ENCODE peak calls at places on chromosomes 12 and 14, in eight cellular contexts. O, I, B, K, T, P, Y and C are unnamed samples.

GRCh38 chr14:68018598-68018997 is 199.0 kb downstream of the RAD51B start:
- DNase-seq in O (no peak), I (no peak), B (no peak), K (no peak), T (no peak), P (no peak), Y (no peak), C (no peak)

GRCh38 chr12:14408208-14408607 is 42.7 kb downstream of the ATF7IP start:
- DNase-seq in O (no peak), I (peak), B (no peak), K (no peak), T (no peak), P (no peak), Y (peak), C (no peak)

GRCh38 chr12:89732511-89732910 is 23.9 kb upstream of the ATP2B1 start:
- DNase-seq in O (no peak), I (no peak), B (no peak), K (no peak), T (no peak), P (no peak), Y (no peak), C (no peak)

GRCh38 chr12:85405781-85406522 is 125.9 kb downstream of the ALX1 start:
- DNase-seq in O (no peak), I (no peak), B (no peak), K (no peak), T (no peak), P (no peak), Y (no peak), C (no peak)

GRCh38 chr12:111014547-111014946 is 94.2 kb upstream of the MYL2 start:
- DNase-seq in O (no peak), I (no peak), B (no peak), K (no peak), T (no peak), P (no peak), Y (no peak), C (no peak)

GRCh38 chr12:68970951-68971350 is 38.0 kb upstream of the CPM start:
- DNase-seq in O (no peak), I (no peak), B (no peak), K (no peak), T (no peak), P (no peak), Y (no peak), C (no peak)

GRCh38 chr12:104573-105081 is 38.1 kb downstream of the IQSEC3 start:
- DNase-seq in O (peak), I (no peak), B (no peak), K (no peak), T (no peak), P (no peak), Y (no peak), C (no peak)

GRCh38 chr14:71355324-71356201 is 448.3 kb downstream of the PCNX1 start:
- DNase-seq in O (no peak), I (peak), B (no peak), K (no peak), T (peak), P (no peak), Y (no peak), C (no peak)

GRCh38 chr14:101458536-101459391 is 102.5 kb upstream of the DIO3 start:
- DNase-seq in O (no peak), I (no peak), B (no peak), K (no peak), T (peak), P (no peak), Y (no peak), C (no peak)

DNA sequence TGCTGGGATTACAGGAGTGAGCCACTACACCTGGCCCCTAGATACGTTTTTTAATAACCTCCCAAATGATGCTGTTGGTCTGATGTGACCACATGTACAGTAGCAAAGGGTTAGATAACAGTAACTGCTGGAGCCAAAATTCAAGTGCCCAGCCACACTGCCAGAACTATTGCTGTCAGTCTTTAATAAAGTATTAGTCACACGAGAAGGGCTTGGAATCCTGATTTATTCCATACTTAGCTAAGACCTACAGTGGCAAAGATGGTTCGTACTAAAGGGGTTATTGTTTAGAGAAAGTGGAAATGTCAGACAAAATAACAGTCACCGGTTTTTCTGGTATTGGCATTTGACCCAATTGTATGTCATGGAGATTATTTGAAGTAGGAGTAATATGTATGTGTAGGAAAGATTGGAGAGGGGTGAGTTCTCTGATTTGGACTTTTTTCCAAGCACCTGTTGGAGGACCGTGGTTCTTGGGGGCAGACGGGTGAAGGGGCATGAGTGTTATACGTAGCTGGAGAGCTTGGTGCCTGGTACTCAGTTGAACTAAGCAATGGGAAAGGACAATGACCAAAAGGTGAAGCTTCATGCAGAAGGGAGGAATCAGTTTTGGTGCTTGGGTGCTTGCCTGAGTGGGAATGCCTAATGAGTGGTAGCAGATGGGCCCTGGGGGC is 9.7 kb downstream of the TUBA1C start:
- DNase-seq in O (no peak), I (no peak), B (no peak), K (no peak), T (no peak), P (no peak), Y (no peak), C (no peak)
- TF ChIP-seq POLR2A in O (no peak), I (no peak), B (no peak), K (no peak), T (no peak), P (no peak), Y (no peak), C (no peak)

DNA sequence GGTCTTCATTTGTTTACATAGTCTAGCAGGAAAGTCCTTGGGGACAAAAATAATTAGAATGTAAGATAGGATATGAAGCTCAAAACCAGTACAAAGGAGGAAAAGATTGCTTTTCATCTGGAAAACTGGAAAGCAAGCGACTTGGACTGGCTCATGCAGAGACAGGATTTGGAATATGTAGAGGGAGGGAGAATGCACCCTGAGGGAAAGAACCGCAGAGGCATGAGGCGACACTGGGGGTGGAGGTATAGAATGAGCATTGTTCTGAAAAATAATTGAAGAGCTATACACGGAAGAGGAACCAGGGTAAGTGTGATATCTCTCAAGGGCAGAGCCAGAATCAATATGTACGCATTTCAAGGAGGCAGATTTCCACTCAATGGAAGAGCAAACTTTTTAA is 85.5 kb downstream of the PLEKHG3 start:
- DNase-seq in O (no peak), I (no peak), B (no peak), K (no peak), T (no peak), P (no peak), Y (no peak), C (no peak)
- H3K27ac ChIP-seq in O (no peak), I (no peak), B (no peak), K (no peak), T (no peak), P (no peak), Y (peak), C (no peak)

DNA sequence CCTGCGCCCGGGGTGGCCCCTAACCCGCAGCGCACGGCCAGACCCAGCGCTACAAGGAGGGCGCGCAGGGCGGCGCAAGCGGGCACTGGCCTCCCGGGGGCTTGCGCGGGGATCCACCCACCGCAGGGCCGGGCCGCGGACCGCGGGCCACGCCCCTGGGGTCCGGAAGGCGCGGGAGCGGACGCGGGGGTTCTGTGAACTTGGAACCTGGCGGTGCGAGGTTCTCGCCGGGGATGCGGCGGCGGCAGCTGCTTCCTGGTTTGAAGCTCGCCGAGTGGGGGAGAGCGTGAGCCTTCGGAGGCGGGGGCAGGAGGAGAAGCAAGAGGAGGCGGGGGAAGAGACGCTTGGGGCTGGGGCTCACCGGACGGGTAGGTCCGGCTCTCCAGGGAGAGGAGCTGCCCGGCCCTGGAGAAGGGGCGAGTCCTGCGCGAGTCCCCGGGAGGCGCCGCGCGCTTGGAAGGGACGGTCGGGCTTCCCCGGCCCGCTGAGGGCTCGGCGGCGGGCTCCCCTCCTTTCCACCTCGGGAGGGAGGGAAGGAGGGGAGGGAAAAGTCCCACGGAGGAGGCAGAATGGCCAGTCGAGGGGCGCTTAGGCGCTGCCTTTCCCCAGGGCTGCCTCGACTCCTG is at the start of gene PRKCH:
- DNase-seq in O (peak), I (peak), B (peak), K (peak), T (peak), P (peak), Y (peak), C (no peak)
- TF ChIP-seq POLR2A in O (peak), I (no peak), B (peak), K (peak), T (no peak), P (peak), Y (no peak), C (peak)

DNA sequence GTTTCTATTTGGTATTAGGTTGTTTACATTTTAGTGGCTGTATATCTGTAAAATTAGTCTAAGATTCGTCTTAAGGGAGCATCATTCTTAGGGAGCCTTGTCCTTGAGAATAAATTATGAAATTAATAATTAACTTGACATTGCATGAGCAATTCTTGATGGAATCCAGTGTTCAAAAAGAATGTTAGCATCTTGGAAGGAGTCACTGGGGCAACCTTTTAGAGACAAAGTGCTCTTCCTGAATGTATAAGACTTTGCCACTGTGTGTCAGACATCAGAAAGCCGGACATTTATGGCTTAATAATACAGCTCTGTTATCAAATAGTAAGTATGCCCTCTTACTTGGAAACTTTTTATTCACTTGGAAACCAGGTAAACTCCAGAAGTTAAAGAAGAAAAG is 83.3 kb downstream of the CCER1 start:
- DNase-seq in O (no peak), I (no peak), B (no peak), K (no peak), T (no peak), P (no peak), Y (peak), C (no peak)
- H3K27ac ChIP-seq in O (no peak), I (no peak), B (no peak), K (no peak), T (no peak), P (no peak), Y (no peak), C (no peak)

GRCh38 chr12:106957617-106958016 is 1.9 kb downstream of the TMEM263 start:
- DNase-seq in O (no peak), I (no peak), B (no peak), K (no peak), T (no peak), P (no peak), Y (no peak), C (no peak)

GRCh38 chr12:106953352-106954260 is 2.1 kb upstream of the TMEM263 start:
- DNase-seq in O (no peak), I (no peak), B (no peak), K (no peak), T (no peak), P (no peak), Y (no peak), C (no peak)

GRCh38 chr12:106955377-106956047 is at the start of gene TMEM263:
- DNase-seq in O (peak), I (peak), B (peak), K (peak), T (peak), P (peak), Y (peak), C (no peak)

GRCh38 chr12:106954462-106955376 is 988 bp upstream of the TMEM263 start:
- DNase-seq in O (peak), I (peak), B (peak), K (peak), T (no peak), P (no peak), Y (no peak), C (no peak)

DNA sequence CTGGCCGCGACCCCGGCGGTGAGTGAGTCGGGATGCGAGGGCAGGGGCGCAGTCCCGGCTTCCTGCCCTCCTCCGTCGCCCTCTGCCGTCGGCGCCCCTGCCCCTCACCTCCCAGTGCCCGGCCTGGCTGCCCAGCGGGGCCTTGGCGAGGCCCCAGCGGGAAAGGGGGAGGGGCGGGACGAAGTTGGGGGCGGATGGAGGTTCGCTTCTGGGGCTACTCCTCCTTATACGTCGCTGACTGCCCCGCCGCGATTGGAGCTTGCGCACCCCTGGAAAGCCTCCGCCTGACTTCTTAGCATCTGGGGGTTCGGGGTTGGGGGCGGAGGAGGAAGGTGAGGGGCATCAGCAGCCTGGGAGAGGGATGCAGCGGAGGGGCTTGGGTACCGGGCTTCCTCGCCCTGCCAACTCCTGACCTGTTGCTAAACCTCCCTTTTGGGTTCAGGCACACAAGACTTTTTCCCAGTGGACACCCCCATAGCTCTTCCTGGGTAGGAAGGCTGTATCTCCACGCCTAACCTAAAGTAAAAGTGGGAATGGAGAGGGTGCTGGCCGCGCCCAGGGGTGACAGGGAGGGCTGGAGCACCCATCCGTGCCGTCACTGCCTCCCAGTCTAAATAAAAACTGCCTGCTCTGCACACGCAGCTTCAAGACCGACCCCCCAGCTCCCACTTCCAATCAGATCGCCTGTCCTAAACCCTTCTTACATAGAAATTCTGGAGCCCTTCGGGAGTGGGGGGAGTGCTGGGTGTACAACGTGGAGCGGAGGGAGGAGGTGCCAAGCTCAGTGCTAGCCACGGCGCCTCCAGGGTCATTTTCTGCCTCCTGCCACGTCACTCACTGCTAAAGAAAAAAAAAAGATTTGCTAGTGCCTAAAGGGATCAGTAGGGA is 585 bp downstream of the TMEM263 start:
- DNase-seq in O (peak), I (peak), B (peak), K (peak), T (peak), P (peak), Y (peak), C (peak)
- TF ChIP-seq POLR2A in O (peak), I (peak), B (peak), K (peak), T (no peak), P (no peak), Y (peak), C (peak)

GRCh38 chr12:117878598-117878997 is 90.2 kb downstream of the KSR2 start:
- DNase-seq in O (no peak), I (no peak), B (no peak), K (no peak), T (no peak), P (no peak), Y (no peak), C (no peak)
- H3K27ac ChIP-seq in O (no peak), I (no peak), B (no peak), K (no peak), T (no peak), P (no peak), Y (no peak), C (no peak)